ENCODE peak calls at places on chromosomes 5 and 9, in six cellular contexts. Y is mammary epithelial cell, X is astrocyte, Z is neural crest cell, H is stomach, D is PC-9. Q is an unnamed sample.
A peak's percentile ranks its signal among the peaks of the same experiment; 100 is the strongest.

GRCh38 chr5:137461636-137462596 is 37.2 kb downstream of the SPOCK1 start:
- DNase-seq in Y (no peak), X (no peak), Z (no peak), H (no peak), D (no peak), Q (no peak)

GRCh38 chr5:32973646-32974045 is 262.5 kb downstream of the NPR3 start:
- DNase-seq in Y (no peak), X (no peak), Z (no peak), H (no peak), D (no peak), Q (no peak)

GRCh38 chr5:178589180-178590140 is 733 bp downstream of the COL23A1 start:
- DNase-seq in Y (peak; percentile 7), X (peak; percentile 18), Z (peak; percentile 43), H (no peak), D (no peak), Q (no peak)

GRCh38 chr5:36660397-36661049 is 54.1 kb downstream of the SLC1A3 start:
- DNase-seq in Y (peak; percentile 31), X (no peak), Z (no peak), H (no peak), D (no peak), Q (peak; percentile 20)

GRCh38 chr5:126168785-126169184 is 254.4 kb upstream of the GRAMD2B start:
- DNase-seq in Y (no peak), X (no peak), Z (no peak), H (no peak), D (no peak), Q (no peak)

GRCh38 chr5:90802695-90803317 is 244.2 kb downstream of the ADGRV1 start:
- DNase-seq in Y (peak; percentile 30), X (peak; percentile 12), Z (peak; percentile 6), H (peak; percentile 31), D (peak; percentile 32), Q (peak; percentile 58)

GRCh38 chr9:136577941-136578619 is 32.2 kb upstream of the NOTCH1 start:
- DNase-seq in Y (no peak), X (no peak), Z (no peak), H (no peak), D (peak; percentile 86), Q (no peak)

GRCh38 chr5:67515020-67515689 is 318.6 kb upstream of the CD180 start:
- DNase-seq in Y (no peak), X (no peak), Z (no peak), H (no peak), D (no peak), Q (no peak)

GRCh38 chr5:140800816-140801493 is at the start of gene PCDHA3:
- DNase-seq in Y (peak; percentile 14), X (peak; percentile 6), Z (no peak), H (no peak), D (no peak), Q (no peak)

GRCh38 chr5:142716963-142717362 is 31.1 kb upstream of the FGF1 start:
- DNase-seq in Y (peak; percentile 66), X (peak; percentile 39), Z (peak; percentile 56), H (peak; percentile 52), D (no peak), Q (peak; percentile 70)

GRCh38 chr5:141637693-141638419 is 1.1 kb downstream of the RELL2 start:
- DNase-seq in Y (no peak), X (peak; percentile 12), Z (peak; percentile 62), H (peak; percentile 62), D (peak; percentile 61), Q (peak; percentile 66)

GRCh38 chr5:58505971-58506640 is 14.9 kb downstream of the GAPT start:
- DNase-seq in Y (no peak), X (no peak), Z (no peak), H (no peak), D (no peak), Q (no peak)

GRCh38 chr9:33293782-33294181 is 3.5 kb downstream of the NFX1 start:
- DNase-seq in Y (no peak), X (no peak), Z (no peak), H (no peak), D (no peak), Q (no peak)

GRCh38 chr9:34701023-34701768 is 8.7 kb downstream of the CCL21 start:
- DNase-seq in Y (peak; percentile 54), X (peak; percentile 3), Z (peak; percentile 84), H (peak; percentile 80), D (peak; percentile 50), Q (peak; percentile 72)

GRCh38 chr9:34510506-34511159 is 12.2 kb downstream of the ENHO start:
- DNase-seq in Y (no peak), X (no peak), Z (no peak), H (no peak), D (no peak), Q (no peak)

DNA sequence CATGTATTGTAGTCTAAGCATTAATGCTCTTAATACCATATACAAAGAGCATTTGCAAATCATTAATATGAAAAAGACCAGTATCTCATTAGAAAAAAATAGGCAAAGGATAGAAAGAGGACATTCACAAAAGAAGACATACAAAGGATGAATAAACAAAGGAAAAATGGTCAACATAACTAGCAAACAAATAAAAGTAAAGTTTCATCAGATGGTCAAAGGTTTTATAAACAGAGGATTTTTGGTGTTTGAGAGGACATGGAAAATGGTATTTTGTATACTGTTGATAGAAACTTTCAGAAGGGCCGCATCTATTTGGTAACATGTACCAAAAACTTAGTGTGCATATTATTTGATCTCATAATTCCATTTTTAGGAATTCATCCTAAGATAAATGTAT is 414.8 kb downstream of the PIK3R1 start:
- DNase-seq in Y (no peak), X (no peak), Z (no peak), H (no peak), D (no peak), Q (no peak)
- TF ChIP-seq CTCF in Y (no peak), X (no peak), Z (no peak), H (no peak), D (no peak), Q (no peak)

GRCh38 chr5:79050513-79050912 is 19.0 kb downstream of the DMGDH start:
- DNase-seq in Y (no peak), X (no peak), Z (no peak), H (no peak), D (no peak), Q (no peak)

GRCh38 chr5:79042188-79042587 is 27.3 kb downstream of the DMGDH start:
- DNase-seq in Y (no peak), X (no peak), Z (no peak), H (no peak), D (no peak), Q (no peak)

GRCh38 chr5:79047199-79047598 is 22.3 kb downstream of the DMGDH start:
- DNase-seq in Y (no peak), X (no peak), Z (no peak), H (no peak), D (no peak), Q (no peak)
- TF ChIP-seq CTCF in Y (no peak), X (no peak), Z (no peak), H (no peak), D (no peak), Q (no peak)

DNA sequence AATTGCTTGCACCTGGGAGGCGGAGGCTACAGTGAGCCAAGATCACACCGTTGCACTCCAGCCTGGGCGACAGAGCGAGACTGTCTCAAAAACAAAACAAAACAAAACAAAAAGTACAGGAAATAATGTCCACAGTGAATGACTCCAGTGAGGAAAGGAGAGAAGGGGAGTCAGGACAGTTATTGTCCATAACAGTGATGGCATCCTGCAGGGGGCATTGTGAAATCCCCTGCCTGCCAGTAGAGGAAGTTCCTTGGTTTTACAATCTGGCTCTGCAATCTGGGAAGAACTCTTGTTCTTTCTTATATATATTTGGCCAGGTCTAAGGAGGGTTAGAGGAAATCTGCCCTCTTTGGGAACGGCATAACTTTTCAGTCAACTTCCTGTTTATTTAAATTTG is 8.2 kb downstream of the SH3GL2 start:
- DNase-seq in Y (no peak), X (no peak), Z (no peak), H (no peak), D (no peak), Q (no peak)
- TF ChIP-seq CTCF in Y (no peak), X (no peak), Z (no peak), H (no peak), D (no peak), Q (no peak)

GRCh38 chr9:12329623-12329985 is 363.6 kb upstream of the TYRP1 start:
- DNase-seq in Y (no peak), X (no peak), Z (no peak), H (no peak), D (no peak), Q (no peak)
- TF ChIP-seq CTCF in Y (no peak), X (no peak), Z (no peak), H (no peak), D (no peak), Q (no peak)

DNA sequence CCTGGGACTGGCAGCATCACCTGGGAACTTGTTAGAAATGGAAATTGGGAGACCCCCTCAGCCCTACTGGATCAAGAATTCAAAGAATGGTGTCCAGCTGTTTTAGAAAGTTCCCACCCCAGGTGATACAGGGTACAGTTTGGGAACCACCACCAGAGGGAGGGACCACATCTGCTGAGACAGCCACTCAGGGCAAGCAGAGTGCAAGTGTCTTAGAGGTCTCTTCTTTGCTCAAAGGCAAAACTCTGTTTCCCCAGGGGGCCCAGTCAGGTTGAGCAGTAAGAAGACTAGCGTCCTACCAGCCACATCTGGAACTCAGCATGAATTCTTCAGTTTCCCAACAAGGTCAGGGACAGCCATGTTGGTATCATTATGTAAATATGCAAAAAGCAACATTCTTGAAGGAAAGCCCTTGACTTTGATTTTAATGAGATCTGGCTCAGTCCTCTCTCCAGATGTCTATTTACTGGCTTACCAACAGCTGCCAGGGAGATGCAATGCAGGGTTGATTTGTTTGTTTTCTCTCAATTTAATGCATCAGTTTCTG is 46.6 kb downstream of the TGFBI start:
- DNase-seq in Y (no peak), X (no peak), Z (no peak), H (no peak), D (no peak), Q (no peak)
- TF ChIP-seq CTCF in Y (peak; percentile 7), X (no peak), Z (no peak), H (no peak), D (no peak), Q (no peak)

GRCh38 chr5:55600086-55600485 is 65.3 kb upstream of the PLPP1 start:
- DNase-seq in Y (no peak), X (no peak), Z (no peak), H (no peak), D (no peak), Q (no peak)

GRCh38 chr5:55601209-55601618 is 66.5 kb upstream of the PLPP1 start:
- DNase-seq in Y (no peak), X (peak; percentile 93), Z (no peak), H (peak; percentile 72), D (peak; percentile 71), Q (peak; percentile 47)

GRCh38 chr5:55600536-55601208 is 65.9 kb upstream of the PLPP1 start:
- DNase-seq in Y (no peak), X (peak; percentile 89), Z (no peak), H (no peak), D (peak; percentile 31), Q (no peak)

GRCh38 chr5:55604611-55605067 is 69.9 kb upstream of the PLPP1 start:
- DNase-seq in Y (no peak), X (peak; percentile 82), Z (no peak), H (no peak), D (peak; percentile 44), Q (no peak)

GRCh38 chr5:55603947-55604346 is 69.2 kb upstream of the PLPP1 start:
- DNase-seq in Y (no peak), X (peak; percentile 66), Z (no peak), H (no peak), D (no peak), Q (no peak)
- TF ChIP-seq CTCF in Y (no peak), X (no peak), Z (no peak), H (no peak), D (no peak), Q (no peak)

GRCh38 chr9:98573749-98574278 is 134.9 kb downstream of the GABBR2 start:
- DNase-seq in Y (no peak), X (no peak), Z (no peak), H (no peak), D (no peak), Q (no peak)
- TF ChIP-seq CTCF in Y (no peak), X (no peak), Z (peak; percentile 16), H (no peak), D (no peak), Q (no peak)